ENCODE peak calls at places on chromosome 9, in nine cellular contexts. X, T, P, E, O, K, H, V and G are unnamed samples.

GRCh38 chr9:38301376-38302106 is 91.0 kb upstream of the ALDH1B1 start:
- DNase-seq in X (no peak), T (no peak), P (no peak), E (no peak), O (no peak), K (no peak), H (no peak), V (no peak), G (no peak)

GRCh38 chr9:108241384-108241783 is 614.4 kb downstream of the ACTL7B start:
- DNase-seq in X (no peak), T (no peak), P (no peak), E (no peak), O (no peak), K (no peak), H (no peak), V (no peak), G (no peak)

GRCh38 chr9:128552744-128553221 is 396 bp downstream of the SPTAN1 start:
- DNase-seq in X (peak; percentile 36), T (no peak), P (peak; percentile 40), E (peak; percentile 60), O (no peak), K (no peak), H (no peak), V (no peak), G (peak; percentile 47)

GRCh38 chr9:125774106-125774505 is 26.9 kb downstream of the PBX3 start:
- DNase-seq in X (no peak), T (no peak), P (no peak), E (no peak), O (no peak), K (no peak), H (no peak), V (no peak), G (no peak)

GRCh38 chr9:36327903-36328302 is 69.7 kb upstream of the GNE start:
- DNase-seq in X (peak; percentile 60), T (no peak), P (no peak), E (no peak), O (no peak), K (no peak), H (no peak), V (peak; percentile 45), G (peak; percentile 37)

GRCh38 chr9:24090566-24090965 is 264.5 kb upstream of the ELAVL2 start:
- DNase-seq in X (no peak), T (no peak), P (no peak), E (no peak), O (no peak), K (no peak), H (no peak), V (no peak), G (no peak)

GRCh38 chr9:36891341-36891811 is 142.7 kb downstream of the PAX5 start:
- DNase-seq in X (peak; percentile 21), T (no peak), P (no peak), E (no peak), O (peak; percentile 15), K (no peak), H (no peak), V (no peak), G (no peak)

GRCh38 chr9:137305060-137305787 is 3.2 kb upstream of the NRARP start:
- DNase-seq in X (peak; percentile 68), T (peak; percentile 90), P (no peak), E (peak; percentile 76), O (no peak), K (peak; percentile 68), H (peak; percentile 78), V (no peak), G (peak; percentile 47)

GRCh38 chr9:469672-470040 is 255.0 kb downstream of the DOCK8 start:
- DNase-seq in X (peak; percentile 7), T (no peak), P (no peak), E (no peak), O (no peak), K (no peak), H (no peak), V (no peak), G (no peak)

GRCh38 chr9:10586407-10586806 is 26.4 kb downstream of the PTPRD start:
- DNase-seq in X (peak; percentile 41), T (no peak), P (no peak), E (no peak), O (no peak), K (no peak), H (no peak), V (no peak), G (no peak)

GRCh38 chr9:75233011-75233410 is 144.7 kb downstream of the OSTF1 start:
- DNase-seq in X (peak; percentile 82), T (no peak), P (no peak), E (no peak), O (no peak), K (no peak), H (no peak), V (no peak), G (peak; percentile 78)

GRCh38 chr9:84970432-84970831 is 300.9 kb downstream of the NTRK2 start:
- DNase-seq in X (peak; percentile 88), T (no peak), P (peak; percentile 60), E (no peak), O (no peak), K (no peak), H (no peak), V (peak; percentile 1), G (no peak)

GRCh38 chr9:79046401-79046800 is 525.4 kb upstream of the TLE4 start:
- DNase-seq in X (no peak), T (no peak), P (no peak), E (no peak), O (no peak), K (no peak), H (no peak), V (no peak), G (no peak)

GRCh38 chr9:104971521-104971920 is 43.6 kb upstream of the ABCA1 start:
- DNase-seq in X (no peak), T (no peak), P (no peak), E (no peak), O (no peak), K (no peak), H (no peak), V (no peak), G (no peak)

GRCh38 chr9:78782858-78783257 is 485.9 kb downstream of the PSAT1 start:
- DNase-seq in X (no peak), T (no peak), P (no peak), E (no peak), O (no peak), K (no peak), H (no peak), V (no peak), G (no peak)

DNA sequence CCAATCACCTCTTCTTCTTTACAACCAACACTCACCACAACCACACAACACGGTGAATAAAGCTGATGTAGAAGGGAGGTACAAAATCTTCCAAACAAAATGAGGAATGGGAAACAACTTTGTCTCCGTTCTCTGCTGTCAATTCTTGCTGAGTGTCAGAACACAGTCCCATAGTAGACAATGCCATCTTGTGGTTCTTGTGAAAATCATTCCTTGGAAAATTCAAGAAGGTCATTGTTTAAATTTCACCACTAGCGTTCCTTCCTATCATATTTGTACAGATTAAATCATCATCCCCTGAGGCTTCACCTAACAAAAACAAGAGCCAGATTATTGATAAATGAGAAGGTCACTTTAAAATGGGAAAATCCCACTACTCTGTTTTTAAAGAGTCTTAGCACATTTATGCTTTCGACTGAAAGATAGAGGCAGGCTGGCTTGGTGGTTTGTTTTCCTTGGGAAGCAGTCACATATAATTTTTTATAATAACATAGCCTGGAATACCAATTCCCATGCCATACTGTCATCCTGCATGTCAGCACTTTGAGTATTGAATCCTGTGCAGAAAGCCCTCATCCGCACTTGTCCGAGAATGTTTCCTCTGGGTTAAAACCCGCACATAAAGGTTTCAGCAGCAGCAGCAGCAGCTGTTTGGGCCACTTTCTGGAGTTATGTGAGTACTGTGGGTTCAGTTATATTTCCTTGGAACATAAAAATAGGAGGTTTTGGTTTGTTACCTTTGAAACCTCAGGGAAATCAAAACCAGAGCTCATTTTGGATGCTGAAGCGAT is 395.0 kb upstream of the SMARCA2 start:
- DNase-seq in X (peak; percentile 67), T (no peak), P (no peak), E (no peak), O (no peak), K (no peak), H (no peak), V (no peak), G (peak; percentile 6)
- TF ChIP-seq CTCF in X (peak; percentile 67), T (peak; percentile 40), P (no peak), E (no peak), O (no peak), K (peak; percentile 62), H (peak; percentile 18), V (no peak), G (no peak)

GRCh38 chr9:1927546-1927945 is 87.6 kb upstream of the SMARCA2 start:
- DNase-seq in X (no peak), T (no peak), P (no peak), E (no peak), O (no peak), K (no peak), H (no peak), V (no peak), G (no peak)

GRCh38 chr9:1918642-1919041 is 96.5 kb upstream of the SMARCA2 start:
- DNase-seq in X (no peak), T (no peak), P (no peak), E (no peak), O (no peak), K (no peak), H (no peak), V (no peak), G (no peak)

GRCh38 chr9:1916676-1917075 is 98.5 kb upstream of the SMARCA2 start:
- DNase-seq in X (no peak), T (no peak), P (no peak), E (no peak), O (no peak), K (no peak), H (no peak), V (no peak), G (no peak)

GRCh38 chr9:1919229-1919628 is 95.9 kb upstream of the SMARCA2 start:
- DNase-seq in X (no peak), T (no peak), P (no peak), E (no peak), O (no peak), K (no peak), H (no peak), V (no peak), G (no peak)

GRCh38 chr9:1922026-1922425 is 93.1 kb upstream of the SMARCA2 start:
- DNase-seq in X (no peak), T (no peak), P (no peak), E (no peak), O (no peak), K (no peak), H (no peak), V (no peak), G (no peak)
- TF ChIP-seq CTCF in X (no peak), T (no peak), P (no peak), E (no peak), O (peak; percentile 23), K (no peak), H (no peak), V (no peak), G (peak; percentile 2)

DNA sequence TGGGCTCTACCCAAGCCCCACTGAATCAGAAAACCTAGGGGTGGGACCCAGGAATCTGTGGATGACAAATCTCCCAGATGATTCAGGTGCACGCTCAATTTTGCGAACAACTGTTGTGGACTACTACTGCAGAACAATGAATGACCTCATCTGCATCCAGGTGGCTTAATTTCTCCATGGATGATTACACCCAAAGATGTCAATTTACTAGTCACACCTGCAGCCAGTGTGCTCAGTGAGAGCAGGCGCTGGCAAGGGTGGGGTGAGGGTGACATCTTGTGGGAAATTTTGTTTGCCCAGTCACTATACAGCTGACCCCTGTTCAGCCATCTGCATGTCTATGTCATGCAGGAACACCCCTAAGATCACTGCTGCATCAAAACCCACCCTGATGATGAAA is 118.2 kb downstream of the ENTREP1 start:
- DNase-seq in X (peak; percentile 71), T (no peak), P (no peak), E (no peak), O (no peak), K (no peak), H (no peak), V (no peak), G (no peak)
- TF ChIP-seq CTCF in X (no peak), T (no peak), P (no peak), E (no peak), O (no peak), K (no peak), H (no peak), V (no peak), G (no peak)

GRCh38 chr9:114592356-114592755 is 4.8 kb downstream of the ATP6V1G1 start:
- DNase-seq in X (peak; percentile 86), T (no peak), P (no peak), E (no peak), O (no peak), K (no peak), H (peak; percentile 33), V (peak; percentile 33), G (peak; percentile 26)
- TF ChIP-seq CTCF in X (peak; percentile 63), T (no peak), P (no peak), E (peak; percentile 50), O (no peak), K (no peak), H (no peak), V (peak; percentile 42), G (peak; percentile 28)